ENCODE peak calls at places on chromosomes 2 and 18, in ten cellular contexts. J is IMR-90, F is stomach, P is tibial artery, M is psoas muscle, I is body of pancreas, K is neural progenitor cell, C is colonic mucosa, D is lower lobe of right lung, W is fibroblast of lung. G is an unnamed sample.

GRCh38 chr2:28717339-28717758 is 34.3 kb upstream of the PPP1CB start:
- DNase-seq in J (peak), F (no peak), P (peak), M (peak), I (peak), K (no peak), C (peak), D (peak), W (peak), G (no peak)

GRCh38 chr2:204900487-204900886 is 355.2 kb downstream of the PARD3B start:
- DNase-seq in J (no peak), F (no peak), P (no peak), M (no peak), I (no peak), K (no peak), C (no peak), D (no peak), W (no peak), G (no peak)

GRCh38 chr2:207264310-207264709 is 98.6 kb upstream of the KLF7 start:
- DNase-seq in J (no peak), F (no peak), P (no peak), M (no peak), I (no peak), K (no peak), C (no peak), D (no peak), W (no peak), G (no peak)

GRCh38 chr2:236969075-236969474 is 116.6 kb upstream of the COPS8 start:
- DNase-seq in J (no peak), F (peak), P (no peak), M (no peak), I (no peak), K (no peak), C (no peak), D (no peak), W (no peak), G (no peak)

GRCh38 chr2:56580242-56580641 is 396.5 kb downstream of the CCDC85A start:
- DNase-seq in J (peak), F (no peak), P (no peak), M (no peak), I (no peak), K (no peak), C (no peak), D (no peak), W (peak), G (no peak)

GRCh38 chr2:109213646-109214417 is 84.8 kb downstream of the SH3RF3 start:
- DNase-seq in J (peak), F (no peak), P (no peak), M (peak), I (peak), K (no peak), C (no peak), D (peak), W (peak), G (no peak)

GRCh38 chr18:67239826-67240225 is 276.7 kb downstream of the DSEL start:
- DNase-seq in J (no peak), F (no peak), P (no peak), M (no peak), I (no peak), K (no peak), C (no peak), D (no peak), W (no peak), G (no peak)

GRCh38 chr2:230269715-230270114 is 44.2 kb downstream of the SP140 start:
- DNase-seq in J (no peak), F (no peak), P (no peak), M (no peak), I (no peak), K (no peak), C (no peak), D (no peak), W (no peak), G (no peak)

GRCh38 chr2:2889646-2890045 is 488.0 kb downstream of the EIPR1 start:
- DNase-seq in J (no peak), F (no peak), P (no peak), M (no peak), I (no peak), K (no peak), C (no peak), D (no peak), W (no peak), G (no peak)

GRCh38 chr2:205706769-205707375 is 24.6 kb downstream of the NRP2 start:
- DNase-seq in J (peak), F (no peak), P (peak), M (peak), I (peak), K (no peak), C (peak), D (peak), W (peak), G (peak)

GRCh38 chr18:24446953-24447537 is 13.4 kb upstream of the HRH4 start:
- DNase-seq in J (no peak), F (no peak), P (no peak), M (no peak), I (no peak), K (no peak), C (no peak), D (no peak), W (no peak), G (no peak)

DNA sequence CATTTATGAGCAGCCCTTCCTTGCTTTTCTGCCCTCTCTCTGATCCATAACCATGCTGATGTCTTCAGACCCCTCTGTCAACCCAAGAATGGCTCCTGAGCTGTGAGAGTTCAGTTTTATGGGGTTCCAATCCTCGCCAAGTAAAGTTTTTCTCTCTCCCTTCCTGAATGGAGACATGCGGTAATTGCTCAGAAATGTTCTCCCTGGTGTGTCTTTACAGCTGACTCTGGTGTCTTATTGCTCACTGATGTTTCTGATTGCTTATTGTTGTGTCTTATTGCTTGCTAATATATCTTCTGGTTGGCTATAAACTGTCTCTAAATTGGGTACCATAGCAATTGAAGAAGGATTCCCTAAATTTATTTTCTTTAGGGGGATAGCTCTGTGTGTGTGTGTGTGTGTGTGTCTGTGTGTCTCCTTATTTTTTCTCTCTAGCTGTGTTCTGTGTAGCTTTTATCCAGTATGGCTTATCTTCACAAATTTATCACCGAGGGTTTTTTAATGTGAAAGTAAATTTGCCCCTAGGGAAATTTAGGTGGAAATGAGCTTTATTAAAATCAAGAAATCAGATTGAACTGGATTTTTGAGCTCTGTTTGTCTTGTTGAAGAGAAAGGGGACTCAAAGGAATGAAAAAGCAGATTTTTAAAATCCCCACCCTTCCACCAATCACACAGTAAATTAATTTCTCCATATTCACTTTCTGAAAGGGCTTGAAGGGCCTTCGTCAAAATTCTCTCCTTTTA is 19.5 kb downstream of the MGAT5 start:
- DNase-seq in J (no peak), F (no peak), P (no peak), M (no peak), I (no peak), K (no peak), C (no peak), D (no peak), W (no peak), G (no peak)
- H3K27ac ChIP-seq in J (no peak), F (no peak), P (no peak), M (no peak), I (no peak), K (no peak), C (no peak), D (no peak), W (no peak), G (no peak)

GRCh38 chr2:63614448-63614968 is 25.7 kb downstream of the MDH1 start:
- DNase-seq in J (peak), F (no peak), P (no peak), M (no peak), I (no peak), K (peak), C (no peak), D (no peak), W (peak), G (no peak)
- H3K4me3 ChIP-seq in J (no peak), F (no peak), P (no peak), M (no peak), I (no peak), K (peak), C (no peak), D (no peak), W (no peak), G (no peak)

DNA sequence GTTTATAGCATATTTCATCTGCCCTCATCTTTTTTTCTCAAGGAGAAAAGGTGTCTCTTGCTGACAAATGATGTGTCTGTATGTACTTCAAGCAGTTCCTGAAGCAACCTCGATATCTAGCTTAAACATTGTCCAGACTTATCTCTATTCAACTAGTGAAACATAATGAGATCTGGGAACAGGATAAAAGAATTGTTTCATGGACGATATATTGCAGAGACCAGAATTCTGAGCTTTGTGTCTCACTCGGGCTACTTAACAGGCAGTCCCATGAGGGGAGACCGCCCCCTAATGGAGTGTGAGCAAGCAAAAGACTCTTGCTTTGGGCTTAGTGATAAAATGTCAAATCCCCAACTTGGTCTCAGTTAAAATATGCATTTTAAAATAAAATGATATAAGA is 929.2 kb upstream of the SOX11 start:
- DNase-seq in J (no peak), F (no peak), P (no peak), M (no peak), I (peak), K (peak), C (no peak), D (no peak), W (no peak), G (no peak)
- TF ChIP-seq CTCF in J (no peak), F (no peak), P (no peak), M (no peak), I (peak), K (peak), C (no peak), D (no peak), W (peak), G (no peak)

DNA sequence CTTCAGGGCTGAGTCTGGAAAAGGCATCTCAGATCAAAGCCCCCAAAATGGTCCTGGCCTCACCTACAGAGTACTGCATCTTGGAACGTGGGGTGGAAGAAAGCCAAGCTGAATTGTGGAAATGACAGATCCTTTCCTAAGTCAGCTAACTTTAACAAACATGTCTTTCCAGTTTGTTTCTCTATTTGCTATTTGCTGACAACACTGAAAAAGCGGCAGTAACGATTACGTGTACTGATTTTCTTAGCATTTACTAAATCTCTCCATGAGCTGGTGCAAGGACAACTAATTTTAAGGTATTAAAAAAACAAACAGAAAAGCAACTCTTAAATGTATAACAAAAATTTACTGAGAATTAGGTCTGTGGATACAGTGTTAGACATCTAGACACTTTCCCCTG is 1.1 kb downstream of the HIBCH start:
- DNase-seq in J (no peak), F (no peak), P (no peak), M (no peak), I (no peak), K (no peak), C (no peak), D (no peak), W (no peak), G (no peak)
- H3K27ac ChIP-seq in J (no peak), F (peak), P (peak), M (peak), I (peak), K (no peak), C (no peak), D (no peak), W (no peak), G (no peak)

G was measured in heart left ventricle.